ENCODE peak calls at places on chromosome 12, in six cellular contexts. R, H, A, Q, P and T are unnamed samples.

GRCh38 chr12:103208006-103208405 is 250.5 kb downstream of the ASCL1 start:
- DNase-seq in H (no peak), P (no peak), R (no peak), A (no peak), Q (no peak), T (no peak)

GRCh38 chr12:123713398-123714301 is 1.5 kb downstream of the ATP6V0A2 start:
- DNase-seq in A (peak), Q (no peak), P (no peak), H (no peak), R (no peak), T (no peak)

GRCh38 chr12:52808573-52809160 is 5.2 kb downstream of the KRT4 start:
- DNase-seq in A (no peak), Q (no peak), H (no peak), R (no peak), P (no peak), T (no peak)

GRCh38 chr12:91074068-91074819 is 16.4 kb upstream of the KERA start:
- DNase-seq in R (no peak), H (no peak), Q (no peak), P (no peak), A (no peak), T (no peak)

GRCh38 chr12:130764073-130764472 is 48.0 kb upstream of the RIMBP2 start:
- DNase-seq in A (no peak), Q (no peak), R (no peak), P (peak), H (no peak), T (no peak)

GRCh38 chr12:115264605-115265004 is 580.6 kb upstream of the TBX3 start:
- DNase-seq in H (no peak), A (no peak), P (no peak), R (no peak), Q (no peak), T (no peak)

GRCh38 chr12:63078911-63079310 is 72.1 kb downstream of the AVPR1A start:
- DNase-seq in Q (no peak), P (no peak), A (no peak), R (no peak), H (no peak), T (no peak)

GRCh38 chr12:117685115-117685926 is 283.5 kb downstream of the KSR2 start:
- DNase-seq in R (peak), A (peak), H (peak), Q (no peak), P (peak), T (peak)

GRCh38 chr12:45050751-45051489 is at the start of gene DBX2:
- DNase-seq in A (no peak), H (no peak), Q (no peak), R (no peak), P (peak), T (no peak)

GRCh38 chr12:57216014-57216891 is at the start of gene NXPH4:
- DNase-seq in H (peak), A (peak), R (peak), P (no peak), Q (no peak), T (no peak)

GRCh38 chr12:54975272-54975671 is 9.3 kb downstream of the TESPA1 start:
- DNase-seq in P (no peak), R (no peak), Q (no peak), A (no peak), H (no peak), T (no peak)

GRCh38 chr12:54932691-54933090 is 51.9 kb downstream of the TESPA1 start:
- DNase-seq in A (no peak), Q (no peak), H (no peak), P (peak), R (no peak), T (no peak)

GRCh38 chr12:49899921-49900320 is 3.8 kb downstream of the FAIM2 start:
- DNase-seq in A (no peak), Q (no peak), H (no peak), R (no peak), P (no peak), T (no peak)

GRCh38 chr12:22231078-22231477 is 103.4 kb downstream of the ST8SIA1 start:
- DNase-seq in P (no peak), A (no peak), H (no peak), Q (no peak), R (no peak), T (no peak)

GRCh38 chr12:122871851-122872785 is 23.8 kb downstream of the VPS37B start:
- DNase-seq in P (peak), A (peak), Q (no peak), R (peak), H (peak), T (peak)

GRCh38 chr12:54581412-54581811 is 7.0 kb downstream of the PPP1R1A start:
- DNase-seq in H (no peak), A (no peak), R (no peak), Q (no peak), P (no peak), T (no peak)

GRCh38 chr12:90908465-90908864 is 46.5 kb downstream of the CCER1 start:
- DNase-seq in Q (no peak), A (no peak), P (peak), R (no peak), H (no peak), T (no peak)

GRCh38 chr12:2897418-2897817 is 6.7 kb downstream of the TULP3 start:
- DNase-seq in P (no peak), Q (no peak), A (no peak), R (no peak), H (no peak), T (no peak)

GRCh38 chr12:3634348-3634747 is 118.6 kb downstream of the CRACR2A start:
- DNase-seq in A (no peak), H (no peak), P (no peak), Q (no peak), R (no peak), T (no peak)

GRCh38 chr12:10031771-10032175 is 1.3 kb downstream of the CLEC9A start:
- DNase-seq in P (peak), R (no peak), Q (no peak), A (no peak), H (no peak), T (no peak)

GRCh38 chr12:10031318-10031717 is 836 bp downstream of the CLEC9A start:
- DNase-seq in R (no peak), Q (no peak), P (peak), H (no peak), A (no peak), T (no peak)

GRCh38 chr12:10030446-10030845 is at the start of gene CLEC9A:
- DNase-seq in Q (no peak), A (no peak), H (no peak), R (no peak), P (no peak), T (no peak)

GRCh38 chr12:10033783-10034381 is 3.4 kb downstream of the CLEC9A start:
- DNase-seq in R (no peak), A (no peak), P (no peak), H (no peak), Q (no peak), T (no peak)
- TF ChIP-seq CTCF in R (peak), A (peak), P (peak), H (peak), Q (peak), T (peak)

GRCh38 chr12:124917135-124917840 is 2.8 kb upstream of the UBC start:
- DNase-seq in H (peak), R (peak), P (peak), Q (peak), A (peak), T (peak)
- TF ChIP-seq POLR2A in H (peak), R (peak), P (no peak), Q (peak), A (peak), T (no peak)

GRCh38 chr12:108516511-108517275 is 1.6 kb downstream of the FICD start:
- DNase-seq in Q (no peak), A (no peak), P (peak), R (no peak), H (no peak), T (no peak)
- TF ChIP-seq CTCF in Q (no peak), A (no peak), P (no peak), R (no peak), H (no peak), T (no peak)

DNA sequence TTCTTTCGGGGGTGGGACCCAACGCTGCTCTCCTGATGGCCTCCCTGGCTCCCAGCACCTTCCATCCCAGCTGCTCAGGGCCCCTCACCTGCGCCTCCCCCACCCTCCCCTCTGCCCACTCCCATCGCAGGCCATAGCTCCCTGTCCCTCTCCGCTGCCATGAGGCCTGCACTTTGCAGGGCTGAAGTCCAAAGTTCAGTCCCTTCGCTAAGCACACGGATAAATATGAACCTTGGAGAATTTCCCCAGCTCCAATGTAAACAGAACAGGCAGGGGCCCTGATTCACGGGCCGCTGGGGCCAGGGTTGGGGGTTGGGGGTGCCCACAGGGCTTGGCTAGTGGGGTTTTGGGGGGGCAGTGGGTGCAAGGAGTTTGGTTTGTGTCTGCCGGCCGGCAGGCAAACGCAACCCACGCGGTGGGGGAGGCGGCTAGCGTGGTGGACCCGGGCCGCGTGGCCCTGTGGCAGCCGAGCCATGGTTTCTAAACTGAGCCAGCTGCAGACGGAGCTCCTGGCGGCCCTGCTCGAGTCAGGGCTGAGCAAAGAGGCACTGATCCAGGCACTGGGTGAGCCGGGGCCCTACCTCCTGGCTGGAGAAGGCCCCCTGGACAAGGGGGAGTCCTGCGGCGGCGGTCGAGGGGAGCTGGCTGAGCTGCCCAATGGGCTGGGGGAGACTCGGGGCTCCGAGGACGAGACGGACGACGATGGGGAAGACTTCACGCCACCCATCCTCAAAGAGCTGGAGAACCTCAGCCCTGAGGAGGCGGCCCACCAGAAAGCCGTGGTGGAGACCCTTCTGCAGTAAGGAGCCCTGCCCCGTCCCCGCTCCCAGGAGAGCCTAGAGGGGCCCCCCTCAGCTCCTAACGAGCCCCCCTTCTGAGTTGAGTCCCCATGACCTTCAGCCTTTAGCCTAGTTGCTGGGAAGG is at the start of gene HNF1A:
- DNase-seq in H (no peak), R (no peak), A (peak), Q (no peak), P (peak), T (no peak)
- TF ChIP-seq POLR2A in H (no peak), R (no peak), A (peak), Q (no peak), P (peak), T (no peak)

DNA sequence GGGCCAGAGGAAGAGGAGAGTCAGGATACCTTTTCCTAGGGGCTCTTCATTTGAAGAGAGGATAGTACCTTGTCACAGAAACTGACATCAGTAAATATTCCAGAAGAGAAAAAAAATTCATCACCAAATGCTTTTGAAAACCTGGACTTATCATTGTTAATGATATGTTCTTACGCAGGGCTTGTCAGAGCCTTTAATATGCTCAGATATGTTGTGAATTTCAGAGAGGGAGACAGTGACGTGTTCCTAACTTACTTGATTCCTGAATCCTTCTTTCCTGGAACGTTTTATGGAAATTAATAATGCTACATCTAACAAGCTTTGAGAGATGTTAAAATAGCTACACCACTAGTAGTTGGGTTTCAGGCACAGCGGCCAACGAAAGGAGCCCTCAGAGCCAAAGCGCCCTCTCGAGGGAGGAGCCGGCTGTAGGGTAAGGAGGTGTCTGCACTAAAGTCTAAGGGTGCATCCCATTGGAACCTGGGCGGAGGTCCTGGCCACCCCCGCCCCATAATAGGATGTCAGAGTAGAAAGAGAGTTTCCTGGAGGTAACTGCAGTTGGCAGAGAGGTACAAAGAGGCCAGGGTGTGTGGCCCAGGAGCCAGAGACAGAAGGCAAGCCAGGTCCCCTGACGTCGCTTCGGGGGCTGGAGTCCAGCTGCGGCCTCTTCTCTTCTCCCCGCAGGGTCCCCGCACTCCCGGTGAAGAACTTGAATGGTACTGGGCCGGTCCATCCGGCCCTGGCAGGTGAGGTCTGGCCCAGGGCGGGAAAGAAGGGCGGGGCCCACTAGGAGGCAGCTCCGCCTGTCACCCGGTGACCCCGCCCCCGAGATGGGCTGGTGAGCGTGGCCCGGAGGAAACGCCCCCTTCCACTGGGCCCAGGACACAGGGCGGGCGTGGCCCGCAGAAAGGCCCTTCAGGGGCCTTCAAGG is 36.2 kb downstream of the DTX1 start:
- DNase-seq in A (peak), R (no peak), H (no peak), P (peak), Q (no peak), T (no peak)
- TF ChIP-seq CTCF in A (no peak), R (no peak), H (no peak), P (peak), Q (no peak), T (no peak)

GRCh38 chr12:70606001-70606400 is 31.2 kb downstream of the PTPRB start:
- DNase-seq in R (no peak), P (no peak), Q (no peak), H (no peak), A (no peak), T (no peak)

GRCh38 chr12:70607107-70607506 is 30.1 kb downstream of the PTPRB start:
- DNase-seq in A (no peak), H (no peak), P (no peak), R (no peak), Q (no peak), T (no peak)

GRCh38 chr12:70609203-70609602 is 28.0 kb downstream of the PTPRB start:
- DNase-seq in Q (no peak), P (no peak), A (no peak), H (no peak), R (no peak), T (no peak)

GRCh38 chr12:70608184-70608583 is 29.0 kb downstream of the PTPRB start:
- DNase-seq in Q (no peak), P (no peak), A (no peak), H (no peak), R (no peak), T (no peak)

DNA sequence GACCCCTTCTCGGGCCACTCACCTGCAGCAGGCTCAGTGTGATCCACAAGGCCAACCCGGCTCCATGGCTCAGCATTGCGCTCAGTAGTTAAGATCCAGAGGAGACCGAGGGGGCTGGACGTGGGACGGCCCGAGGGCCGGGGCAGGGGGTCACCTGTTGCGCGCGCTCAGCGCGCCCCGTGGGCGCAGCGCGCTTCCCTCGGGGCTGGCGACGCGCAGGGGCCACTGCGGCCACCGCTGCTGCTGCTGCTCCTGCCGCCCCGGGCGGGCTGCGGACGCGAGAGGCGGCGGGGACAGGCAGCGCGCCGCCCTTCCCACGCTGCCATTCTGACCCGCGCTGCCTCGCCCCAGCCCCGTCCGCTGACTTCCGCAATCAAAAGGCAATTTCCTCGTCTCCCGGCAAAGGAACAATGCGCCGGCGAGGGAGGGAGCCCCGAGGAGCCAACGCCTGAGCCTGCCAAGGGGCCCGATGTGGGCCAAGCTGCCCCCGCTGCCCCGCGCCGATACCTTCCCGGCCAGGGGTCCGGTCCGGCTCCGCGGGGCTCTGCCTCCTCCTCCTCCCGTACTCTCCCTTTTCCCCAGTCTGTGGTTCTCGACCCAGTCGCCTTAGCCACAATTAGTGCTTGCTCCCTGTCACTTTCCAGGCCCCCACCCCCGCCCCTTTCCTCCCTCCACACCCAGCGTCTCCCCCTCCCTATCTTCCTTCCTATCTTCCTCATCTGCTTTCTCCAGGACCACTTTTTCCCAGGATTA is 27.3 kb downstream of the PTPRB start:
- DNase-seq in Q (no peak), A (peak), R (peak), P (peak), H (peak), T (peak)
- TF ChIP-seq POLR2A in Q (no peak), A (peak), R (peak), P (no peak), H (no peak), T (no peak)

DNA sequence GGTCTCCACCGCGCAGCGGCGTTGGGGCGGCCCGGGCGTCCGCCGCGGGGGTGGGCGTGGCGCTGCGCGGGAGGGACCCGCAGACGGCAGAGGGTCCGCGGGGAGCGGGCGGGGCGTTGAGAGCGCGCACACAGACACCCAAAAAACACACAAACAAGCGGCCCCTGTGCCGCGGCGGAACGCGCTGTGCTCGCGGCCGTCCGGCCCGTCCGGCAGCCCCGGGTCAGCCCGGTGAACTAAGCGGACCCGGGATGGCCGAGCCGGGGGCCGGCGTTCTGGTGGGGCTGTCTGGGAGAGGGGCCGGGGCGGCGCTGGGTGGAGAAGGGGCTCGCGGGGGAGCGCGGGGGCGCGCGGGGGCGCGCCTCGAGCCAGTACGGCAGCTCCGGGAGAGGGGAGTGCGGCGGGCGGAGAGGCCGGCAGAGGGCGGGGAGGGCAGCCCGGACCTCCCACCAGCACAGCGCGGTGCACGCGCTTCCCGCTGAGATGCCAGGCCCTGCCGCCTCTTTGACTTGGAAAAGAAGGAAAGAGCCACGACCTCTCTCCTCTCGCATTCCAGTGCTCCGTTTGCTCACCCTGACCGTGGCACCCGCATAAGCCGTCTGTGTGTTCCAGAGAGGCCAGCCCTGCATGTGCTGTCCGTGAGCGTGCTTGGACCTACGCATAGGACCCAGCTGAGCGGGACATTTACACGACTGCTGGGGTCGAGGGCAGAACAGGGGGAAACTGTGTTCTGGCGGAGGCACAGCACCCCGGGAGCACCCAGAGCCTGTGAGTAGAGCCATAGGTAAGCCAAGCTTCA is 10.3 kb downstream of the SLC6A12 start:
- DNase-seq in Q (no peak), H (no peak), A (no peak), P (peak), R (peak), T (no peak)
- TF ChIP-seq CTCF in Q (no peak), H (no peak), A (no peak), P (peak), R (peak), T (peak)